ENCODE peak calls at places on chromosomes 5 and 9, in six cellular contexts. I, T, E, L, O and A are unnamed samples.

GRCh38 chr5:108238936-108239887 is 142.7 kb downstream of the FBXL17 start:
- DNase-seq in T (no peak), I (peak; percentile 26), E (no peak), L (no peak), O (no peak), A (no peak)

GRCh38 chr5:59016925-59017324 is 434.1 kb downstream of the RAB3C start:
- DNase-seq in O (no peak), T (no peak), L (no peak), I (no peak), E (no peak), A (no peak)

GRCh38 chr5:55454282-55454681 is 80.5 kb downstream of the PLPP1 start:
- DNase-seq in O (no peak), T (no peak), L (no peak), E (peak; percentile 37), I (peak; percentile 26), A (no peak)

GRCh38 chr9:101418518-101419111 is 17.0 kb downstream of the ALDOB start:
- DNase-seq in T (no peak), L (no peak), E (peak; percentile 49), I (no peak), O (no peak), A (no peak)

GRCh38 chr5:171574374-171574773 is 154.9 kb downstream of the FGF18 start:
- DNase-seq in I (no peak), O (peak; percentile 31), E (no peak), L (no peak), T (no peak), A (no peak)

GRCh38 chr9:123617952-123618678 is 262.1 kb downstream of the CRB2 start:
- DNase-seq in T (no peak), E (no peak), O (no peak), I (no peak), L (no peak), A (no peak)

GRCh38 chr5:66554211-66554610 is 42.0 kb upstream of the MAST4 start:
- DNase-seq in E (peak; percentile 3), I (peak; percentile 5), T (no peak), L (no peak), O (no peak), A (peak; percentile 2)

GRCh38 chr9:95772320-95773060 is 103.0 kb upstream of the ERCC6L2 start:
- DNase-seq in T (no peak), L (no peak), O (peak; percentile 45), E (peak; percentile 55), I (peak; percentile 63), A (no peak)

GRCh38 chr5:181218795-181219124 is 4.3 kb upstream of the TRIM41 start:
- DNase-seq in L (no peak), T (no peak), O (no peak), I (no peak), E (no peak), A (no peak)

GRCh38 chr5:103205991-103206700 is 52.4 kb upstream of the MACIR start:
- DNase-seq in E (no peak), L (no peak), O (no peak), I (no peak), T (no peak), A (no peak)

GRCh38 chr9:105355810-105356209 is 92.0 kb upstream of the FSD1L start:
- DNase-seq in L (no peak), O (no peak), T (peak; percentile 11), E (peak; percentile 48), I (peak; percentile 36), A (no peak)

GRCh38 chr5:159571501-159572244 is 241.4 kb upstream of the IL12B start:
- DNase-seq in I (no peak), O (no peak), T (no peak), L (no peak), E (no peak), A (no peak)

GRCh38 chr5:142931896-142932686 is 161.9 kb downstream of the ARHGAP26 start:
- DNase-seq in T (no peak), I (no peak), E (peak; percentile 10), O (peak; percentile 52), L (no peak), A (no peak)

GRCh38 chr9:129964901-129965734 is 77.9 kb downstream of the FNBP1 start:
- DNase-seq in O (no peak), T (peak; percentile 40), E (peak; percentile 83), L (no peak), I (peak; percentile 61), A (peak; percentile 59)